ENCODE peak calls at places on chromosomes 13 and 19, in six cellular contexts. E is K562, J is heart left ventricle, O is adrenal gland, F is transverse colon, M is tibial nerve. P is an unnamed sample.
A peak's percentile ranks its signal among the peaks of the same experiment; 100 is the strongest.

GRCh38 chr13:63938851-63939250 is 2523.2 kb upstream of the PCDH20 start:
- DNase-seq in M (no peak), F (no peak), O (no peak), J (no peak), E (no peak), P (no peak)

GRCh38 chr19:18304194-18304495 is 18.7 kb downstream of the LSM4 start:
- DNase-seq in E (no peak), O (peak; percentile 84), F (no peak), M (no peak), J (peak; percentile 70), P (no peak)

GRCh38 chr19:5096536-5096935 is 127.6 kb downstream of the KDM4B start:
- DNase-seq in F (no peak), J (peak; percentile 50), O (no peak), M (no peak), E (no peak), P (no peak)

GRCh38 chr13:44853641-44854040 is 135.6 kb downstream of the NUFIP1 start:
- DNase-seq in O (no peak), E (no peak), F (peak; percentile 69), M (no peak), J (no peak), P (no peak)

GRCh38 chr13:30832845-30833332 is 73.2 kb upstream of the MEDAG start:
- DNase-seq in F (peak; percentile 94), M (no peak), O (peak; percentile 71), J (peak; percentile 72), E (peak; percentile 19), P (no peak)

GRCh38 chr19:3655402-3656072 is 28.9 kb upstream of the CACTIN start:
- DNase-seq in J (no peak), F (peak; percentile 37), M (no peak), E (no peak), O (no peak), P (no peak)

GRCh38 chr13:39415003-39415402 is 188.0 kb downstream of the LHFPL6 start:
- DNase-seq in J (no peak), E (no peak), O (no peak), F (no peak), M (no peak), P (no peak)

GRCh38 chr19:1076951-1077350 is 10.0 kb downstream of the ARHGAP45 start:
- DNase-seq in O (peak; percentile 60), E (no peak), F (peak; percentile 89), J (peak; percentile 88), M (no peak), P (no peak)

GRCh38 chr19:16159655-16160054 is 13.7 kb downstream of the CIB3 start:
- DNase-seq in F (no peak), E (no peak), M (no peak), J (no peak), O (no peak), P (no peak)
- TF ChIP-seq CTCF in F (no peak), E (no peak), M (no peak), J (no peak), O (no peak), P (no peak)

DNA sequence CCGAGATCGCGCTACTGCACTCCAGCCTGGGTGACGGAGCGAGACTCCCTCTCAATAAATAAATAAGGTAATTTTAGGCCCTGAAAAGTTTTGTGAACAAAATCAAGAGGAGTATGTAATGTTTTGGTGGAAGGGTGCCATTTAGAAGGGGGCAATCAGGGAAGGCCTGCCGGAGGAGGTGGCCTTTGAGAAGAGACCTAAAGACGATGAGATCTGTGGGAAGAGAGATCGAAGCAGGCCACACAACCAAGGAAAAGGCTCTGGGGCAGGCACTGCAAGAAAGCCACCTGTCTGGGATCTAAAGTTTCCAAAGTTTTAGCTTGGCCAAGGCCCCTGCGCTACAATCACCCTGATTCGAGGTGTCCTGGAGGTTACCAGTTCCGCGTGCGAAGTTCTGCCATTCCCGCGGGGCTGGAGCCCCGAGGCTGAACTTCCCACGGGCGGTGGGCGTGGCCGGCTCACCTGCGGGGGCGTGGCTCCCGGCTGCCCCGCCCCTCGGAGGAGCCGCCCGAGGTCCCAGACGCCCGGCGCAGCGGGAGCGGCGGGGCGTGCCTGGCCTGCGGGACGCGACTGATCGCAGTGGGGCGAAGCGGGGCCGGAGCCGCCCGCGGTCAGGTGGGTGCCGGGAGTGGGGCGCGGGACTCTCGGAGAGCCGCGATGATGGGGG is at the start of gene KLC3:
- DNase-seq in E (peak; percentile 88), M (no peak), F (peak; percentile 61), J (no peak), O (no peak), P (no peak)
- TF ChIP-seq POLR2A in E (no peak), M (no peak), F (no peak), J (no peak), O (no peak), P (no peak)

GRCh38 chr19:50322931-50323781 is 6.0 kb downstream of the KCNC3 start:
- DNase-seq in F (no peak), E (no peak), O (no peak), J (no peak), M (no peak), P (no peak)
- H3K27me3 ChIP-seq in F (peaks cover 25% of the 10 kb centered on the region), E (no peaks in the 10 kb centered on the region), O (peaks cover 6% of the 10 kb centered on the region), J (peaks cover 22% of the 10 kb centered on the region), M (no peaks in the 10 kb centered on the region), P (no peaks in the 10 kb centered on the region)

DNA sequence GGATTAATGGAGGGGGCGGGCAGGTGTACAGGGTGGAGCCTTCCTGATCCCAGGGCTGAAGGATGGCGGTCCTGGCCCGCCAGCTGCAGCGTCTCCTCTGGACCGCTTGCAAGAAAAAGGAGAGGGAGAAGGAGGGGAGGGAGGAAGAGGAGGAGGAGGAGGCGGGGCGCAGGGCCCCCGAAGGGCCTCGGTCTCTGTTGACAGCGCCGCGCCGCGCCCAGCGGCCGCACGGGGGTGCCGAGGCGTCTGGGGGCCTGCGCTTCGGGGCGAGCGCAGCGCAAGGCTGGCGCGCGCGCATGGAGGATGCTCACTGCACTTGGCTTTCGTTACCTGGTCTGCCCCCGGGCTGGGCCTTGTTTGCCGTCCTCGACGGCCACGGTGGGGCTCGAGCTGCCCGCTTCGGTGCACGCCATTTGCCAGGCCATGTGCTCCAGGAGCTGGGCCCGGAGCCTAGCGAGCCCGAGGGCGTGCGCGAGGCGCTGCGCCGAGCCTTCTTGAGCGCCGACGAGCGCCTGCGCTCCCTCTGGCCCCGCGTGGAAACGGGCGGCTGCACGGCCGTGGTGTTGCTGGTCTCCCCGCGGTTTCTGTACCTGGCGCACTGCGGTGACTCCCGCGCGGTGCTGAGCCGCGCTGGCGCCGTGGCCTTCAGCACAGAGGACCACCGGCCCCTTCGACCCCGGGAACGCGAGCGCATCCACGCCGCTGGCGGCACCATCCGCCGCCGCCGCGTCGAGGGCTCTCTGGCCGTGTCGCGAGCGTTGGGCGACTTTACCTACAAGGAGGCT is at the start of gene PPM1N:
- DNase-seq in E (no peak), M (no peak), O (no peak), F (no peak), J (no peak), P (no peak)
- TF ChIP-seq CTCF in E (peak; percentile 36), M (no peak), O (peak; percentile 21), F (no peak), J (no peak), P (no peak)

DNA sequence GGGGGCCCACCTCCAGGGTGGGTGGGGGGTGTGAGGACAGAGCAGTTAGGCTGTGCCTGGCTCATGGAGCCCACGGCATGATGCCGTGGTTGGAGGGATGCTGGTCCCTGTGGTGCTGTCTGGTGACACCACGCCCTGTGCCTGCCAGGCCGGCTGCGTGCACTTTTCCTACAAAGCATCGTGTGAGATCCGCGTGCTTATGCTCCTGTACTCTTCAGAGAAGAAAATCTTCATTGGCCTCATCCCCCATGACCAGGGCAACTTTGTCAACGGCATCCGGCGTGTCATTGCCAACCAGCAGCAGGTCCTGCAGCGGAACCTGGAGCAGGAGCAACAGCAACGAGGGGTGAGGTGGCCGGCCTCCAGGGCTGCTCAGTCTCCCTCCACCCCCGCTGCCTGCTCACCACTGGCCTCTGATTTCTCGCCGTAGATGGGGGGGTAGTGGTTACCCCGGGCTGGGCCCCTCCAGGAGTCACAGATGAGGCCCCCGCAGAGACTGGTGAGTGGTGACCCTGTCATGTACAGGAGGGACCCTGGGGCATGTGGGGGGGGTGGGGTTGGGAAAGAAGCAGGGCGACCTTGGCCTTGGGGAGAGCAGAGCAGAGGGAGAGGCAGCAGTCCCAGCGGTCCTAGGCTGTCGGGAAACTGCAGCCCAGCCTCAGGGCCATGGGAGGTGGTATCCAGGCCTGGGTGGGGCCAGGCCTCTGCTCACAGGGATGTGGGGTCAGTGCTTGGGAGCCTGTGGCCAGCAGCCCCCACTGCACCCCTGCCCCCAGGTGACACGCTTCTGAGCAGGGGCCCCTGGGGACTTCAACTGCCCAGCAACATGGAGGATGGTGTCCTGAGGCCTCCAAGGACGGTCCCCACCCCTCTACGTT is 7.3 kb downstream of the PNKP start:
- DNase-seq in F (no peak), M (no peak), O (peak; percentile 77), J (peak; percentile 47), E (no peak), P (no peak)
- TF ChIP-seq POLR2A in F (no peak), M (no peak), O (no peak), J (no peak), E (peak; percentile 51), P (no peak)

GRCh38 chr13:112058941-112059340 is 8.0 kb upstream of the SOX1 start:
- DNase-seq in J (no peak), F (no peak), E (no peak), O (no peak), M (no peak), P (peak; percentile 42)
- H3K27me3 ChIP-seq in J (peaks cover 100% of the 10 kb centered on the region), F (peaks cover 100% of the 10 kb centered on the region), E (peaks cover 2% of the 10 kb centered on the region), O (peaks cover 98% of the 10 kb centered on the region), M (no peaks in the 10 kb centered on the region), P (peaks cover 13% of the 10 kb centered on the region)